ENCODE peak calls at places on chromosomes 11 and 22, in ten cellular contexts. W is BJ, J is AG10803, O is cardiac muscle cell, E is heart left ventricle, M is WTC11, S is HFFc6, L is heart right ventricle, Q is mucosa of descending colon, V is choroid plexus epithelial cell. G is an unnamed sample.

GRCh38 chr11:126468102-126468521 is 112.6 kb downstream of the ST3GAL4 start:
- DNase-seq in W (no peak), J (no peak), O (no peak), E (no peak), M (no peak), S (no peak), L (no peak), Q (no peak), V (peak), G (no peak)

GRCh38 chr11:69173925-69174591 is 18.3 kb downstream of the SMIM38 start:
- DNase-seq in W (peak), J (peak), O (peak), E (no peak), M (no peak), S (peak), L (no peak), Q (no peak), V (no peak), G (no peak)

GRCh38 chr11:10735532-10736465 is 15.2 kb upstream of the CTR9 start:
- DNase-seq in W (peak), J (peak), O (peak), E (peak), M (peak), S (peak), L (peak), Q (peak), V (peak), G (peak)

GRCh38 chr11:65640483-65641207 is 2.7 kb downstream of the SIPA1 start:
- DNase-seq in W (no peak), J (no peak), O (no peak), E (peak), M (no peak), S (no peak), L (peak), Q (peak), V (no peak), G (peak)

GRCh38 chr22:29030618-29031235 is 30.9 kb downstream of the C22orf31 start:
- DNase-seq in W (no peak), J (peak), O (peak), E (peak), M (peak), S (peak), L (peak), Q (peak), V (peak), G (peak)

GRCh38 chr11:103546236-103546635 is 437.0 kb downstream of the DYNC2H1 start:
- DNase-seq in W (no peak), J (peak), O (no peak), E (no peak), M (no peak), S (peak), L (no peak), Q (no peak), V (peak), G (no peak)

GRCh38 chr11:77724639-77725038 is 87.0 kb upstream of the CLNS1A start:
- DNase-seq in W (no peak), J (no peak), O (no peak), E (no peak), M (no peak), S (no peak), L (no peak), Q (no peak), V (peak), G (no peak)

GRCh38 chr11:72637926-72638325 is 36.3 kb downstream of the PDE2A start:
- DNase-seq in W (no peak), J (no peak), O (no peak), E (no peak), M (no peak), S (no peak), L (no peak), Q (no peak), V (no peak), G (no peak)

GRCh38 chr22:35620624-35621245 is 3.6 kb upstream of the MB start:
- DNase-seq in W (no peak), J (peak), O (peak), E (peak), M (no peak), S (peak), L (peak), Q (no peak), V (peak), G (no peak)

GRCh38 chr11:2518983-2519340 is 74.2 kb downstream of the KCNQ1 start:
- DNase-seq in W (no peak), J (no peak), O (no peak), E (peak), M (peak), S (no peak), L (no peak), Q (no peak), V (no peak), G (peak)

GRCh38 chr11:65355013-65355775 is 643 bp downstream of the TIGD3 start:
- DNase-seq in W (no peak), J (no peak), O (no peak), E (no peak), M (peak), S (no peak), L (peak), Q (peak), V (no peak), G (no peak)

GRCh38 chr11:63941901-63942300 is 3.1 kb downstream of the NAA40 start:
- DNase-seq in W (no peak), J (no peak), O (no peak), E (no peak), M (no peak), S (no peak), L (no peak), Q (no peak), V (no peak), G (no peak)

GRCh38 chr11:118911880-118912741 is 13.6 kb downstream of the BCL9L start:
- DNase-seq in W (peak), J (peak), O (peak), E (peak), M (peak), S (peak), L (peak), Q (peak), V (peak), G (no peak)

GRCh38 chr11:77776455-77776854 is 44.1 kb downstream of the RSF1 start:
- DNase-seq in W (no peak), J (no peak), O (peak), E (no peak), M (no peak), S (peak), L (no peak), Q (no peak), V (peak), G (no peak)

GRCh38 chr11:65560555-65561418 is 2.6 kb upstream of the LTBP3 start:
- DNase-seq in W (no peak), J (no peak), O (peak), E (peak), M (peak), S (no peak), L (peak), Q (peak), V (peak), G (peak)

GRCh38 chr22:50298937-50299656 is 8.3 kb downstream of the PLXNB2 start:
- DNase-seq in W (no peak), J (peak), O (no peak), E (peak), M (no peak), S (no peak), L (peak), Q (no peak), V (no peak), G (peak)

GRCh38 chr11:76236092-76237026 is 30.1 kb upstream of the WNT11 start:
- DNase-seq in W (no peak), J (peak), O (peak), E (peak), M (peak), S (peak), L (no peak), Q (peak), V (peak), G (peak)

GRCh38 chr22:35312198-35313059 is 12.7 kb downstream of the TOM1 start:
- DNase-seq in W (no peak), J (peak), O (no peak), E (peak), M (no peak), S (peak), L (no peak), Q (peak), V (peak), G (no peak)

GRCh38 chr11:95968585-95968984 is 44.7 kb upstream of the MTMR2 start:
- DNase-seq in W (no peak), J (no peak), O (peak), E (no peak), M (no peak), S (peak), L (no peak), Q (no peak), V (peak), G (no peak)

GRCh38 chr11:68212421-68213134 is 518 bp downstream of the KMT5B start:
- DNase-seq in W (no peak), J (peak), O (peak), E (peak), M (peak), S (peak), L (peak), Q (peak), V (peak), G (peak)

GRCh38 chr22:34841321-34841901 is 224.5 kb upstream of the ISX start:
- DNase-seq in W (no peak), J (peak), O (no peak), E (no peak), M (no peak), S (no peak), L (no peak), Q (no peak), V (no peak), G (no peak)

GRCh38 chr11:27296406-27296994 is 66.5 kb downstream of the CCDC34 start:
- DNase-seq in W (no peak), J (peak), O (peak), E (no peak), M (no peak), S (peak), L (no peak), Q (peak), V (peak), G (no peak)

GRCh38 chr22:29623059-29623458 is 19.6 kb downstream of the NF2 start:
- DNase-seq in W (no peak), J (no peak), O (no peak), E (no peak), M (no peak), S (no peak), L (no peak), Q (no peak), V (no peak), G (no peak)

GRCh38 chr11:99370557-99371200 is 349.9 kb downstream of the CNTN5 start:
- DNase-seq in W (no peak), J (peak), O (peak), E (peak), M (peak), S (peak), L (peak), Q (peak), V (peak), G (no peak)

GRCh38 chr11:106507645-106508306 is 430.3 kb downstream of the AASDHPPT start:
- DNase-seq in W (no peak), J (no peak), O (no peak), E (no peak), M (no peak), S (no peak), L (no peak), Q (no peak), V (no peak), G (no peak)

DNA sequence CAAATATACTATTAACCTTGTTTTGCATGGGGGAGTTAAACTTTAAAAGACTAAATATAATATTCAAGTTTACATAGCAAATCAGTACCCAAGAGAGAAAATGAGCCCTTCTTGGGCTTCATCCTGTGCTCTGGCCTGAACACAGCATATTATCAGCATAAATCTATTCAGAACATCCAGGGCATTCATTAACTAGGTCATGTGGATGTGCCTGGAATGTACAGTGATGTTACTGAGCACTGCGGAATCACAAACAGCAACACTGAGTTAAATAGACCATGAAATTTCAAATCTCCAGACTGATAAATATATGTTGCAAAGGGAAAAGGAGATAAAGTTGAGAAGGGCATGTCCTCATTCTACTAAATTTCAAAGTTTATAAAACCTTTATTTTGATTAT is 426.4 kb downstream of the AASDHPPT start:
- DNase-seq in W (no peak), J (peak), O (peak), E (no peak), M (no peak), S (no peak), L (no peak), Q (no peak), V (peak), G (no peak)
- TF ChIP-seq CTCF in W (no peak), J (no peak), O (no peak), E (no peak), M (no peak), S (no peak), L (no peak), Q (no peak), V (no peak), G (no peak)

GRCh38 chr11:70381350-70381749 is 17.0 kb upstream of the CTTN start:
- DNase-seq in W (no peak), J (no peak), O (no peak), E (no peak), M (no peak), S (no peak), L (no peak), Q (no peak), V (no peak), G (no peak)

GRCh38 chr11:70384486-70385152 is 13.7 kb upstream of the CTTN start:
- DNase-seq in W (no peak), J (no peak), O (no peak), E (no peak), M (no peak), S (no peak), L (no peak), Q (no peak), V (no peak), G (no peak)

GRCh38 chr11:70378506-70379134 is 19.7 kb upstream of the CTTN start:
- DNase-seq in W (no peak), J (no peak), O (no peak), E (no peak), M (no peak), S (no peak), L (no peak), Q (no peak), V (no peak), G (no peak)

GRCh38 chr11:70383664-70384395 is 14.5 kb upstream of the CTTN start:
- DNase-seq in W (no peak), J (peak), O (no peak), E (no peak), M (no peak), S (no peak), L (no peak), Q (no peak), V (no peak), G (no peak)

GRCh38 chr11:70381872-70382842 is 16.2 kb upstream of the CTTN start:
- DNase-seq in W (peak), J (peak), O (peak), E (no peak), M (no peak), S (peak), L (no peak), Q (no peak), V (peak), G (no peak)
- TF ChIP-seq CTCF in W (peak), J (peak), O (no peak), E (no peak), M (no peak), S (peak), L (no peak), Q (no peak), V (peak), G (no peak)

DNA sequence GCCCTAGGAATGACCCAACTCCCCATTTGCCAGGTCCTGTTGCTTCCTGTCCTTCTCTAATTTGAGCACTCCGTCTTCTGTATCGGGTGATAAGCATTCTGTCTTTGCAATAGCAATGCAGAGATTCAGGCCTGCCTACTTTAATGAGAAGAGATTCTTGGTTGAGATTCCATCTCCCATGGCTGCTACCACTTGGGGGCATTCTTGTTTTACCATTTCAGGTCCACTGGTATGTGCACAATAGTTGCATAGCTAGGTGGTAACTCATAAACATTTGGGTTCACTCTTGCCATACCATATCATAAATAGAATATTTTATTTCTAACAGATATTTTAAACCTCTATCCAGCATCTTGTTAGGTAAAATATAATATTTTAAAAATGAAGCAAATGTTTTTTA is 34.4 kb upstream of the CALCB start:
- DNase-seq in W (no peak), J (peak), O (peak), E (no peak), M (no peak), S (peak), L (no peak), Q (no peak), V (peak), G (no peak)
- TF ChIP-seq CTCF in W (no peak), J (peak), O (no peak), E (no peak), M (no peak), S (peak), L (no peak), Q (no peak), V (peak), G (no peak)

DNA sequence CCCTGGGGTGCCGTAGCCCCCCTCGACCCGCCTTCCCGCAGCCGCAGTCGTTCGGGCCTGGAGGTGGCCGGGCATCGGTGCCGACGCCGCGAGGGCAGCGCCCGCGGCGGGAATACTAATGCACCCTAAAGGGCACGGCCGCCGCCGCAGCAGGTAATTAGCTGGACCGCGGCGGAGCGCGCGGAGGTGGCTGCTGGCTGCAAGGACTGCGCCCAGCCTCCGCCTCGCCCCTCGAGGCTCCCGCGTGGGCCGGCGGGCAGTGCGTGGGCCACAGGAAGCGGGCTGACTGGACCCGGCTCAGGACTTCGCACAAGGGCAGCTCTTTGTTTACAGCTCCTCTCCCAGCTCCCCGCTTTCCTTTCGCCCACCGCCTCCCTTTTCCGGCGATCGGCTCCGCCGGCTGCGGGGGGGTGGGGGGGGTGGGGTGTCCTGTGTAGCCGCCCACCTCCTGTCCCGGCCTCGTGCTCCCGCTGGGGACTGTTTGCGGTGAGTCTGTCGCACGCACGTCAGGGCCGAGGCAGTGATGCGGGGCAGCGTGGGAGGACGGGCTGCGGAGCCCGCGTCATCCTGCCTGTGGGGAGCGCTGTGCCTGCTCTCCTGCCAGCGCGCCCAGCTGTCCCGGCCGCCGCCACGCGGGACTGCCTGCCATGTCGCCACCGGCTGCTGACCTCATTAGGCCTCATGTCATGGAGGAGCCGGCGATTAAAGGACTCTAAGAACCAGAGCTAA is 53.2 kb downstream of the GRIK4 start:
- DNase-seq in W (no peak), J (peak), O (peak), E (peak), M (peak), S (peak), L (peak), Q (no peak), V (peak), G (no peak)
- TF ChIP-seq CTCF in W (no peak), J (peak), O (peak), E (no peak), M (no peak), S (peak), L (no peak), Q (no peak), V (peak), G (no peak)

GRCh38 chr22:17835256-17835655 is 61.0 kb upstream of the BID start:
- DNase-seq in W (no peak), J (no peak), O (no peak), E (no peak), M (no peak), S (no peak), L (no peak), Q (no peak), V (no peak), G (no peak)

GRCh38 chr22:17838180-17838865 is 64.1 kb upstream of the BID start:
- DNase-seq in W (no peak), J (no peak), O (no peak), E (no peak), M (no peak), S (no peak), L (no peak), Q (no peak), V (no peak), G (no peak)

GRCh38 chr22:17841836-17842235 is 67.6 kb upstream of the BID start:
- DNase-seq in W (no peak), J (no peak), O (no peak), E (no peak), M (no peak), S (no peak), L (no peak), Q (no peak), V (no peak), G (no peak)

GRCh38 chr22:17832665-17833064 is 58.4 kb upstream of the BID start:
- DNase-seq in W (no peak), J (no peak), O (no peak), E (peak), M (no peak), S (no peak), L (peak), Q (peak), V (no peak), G (no peak)

DNA sequence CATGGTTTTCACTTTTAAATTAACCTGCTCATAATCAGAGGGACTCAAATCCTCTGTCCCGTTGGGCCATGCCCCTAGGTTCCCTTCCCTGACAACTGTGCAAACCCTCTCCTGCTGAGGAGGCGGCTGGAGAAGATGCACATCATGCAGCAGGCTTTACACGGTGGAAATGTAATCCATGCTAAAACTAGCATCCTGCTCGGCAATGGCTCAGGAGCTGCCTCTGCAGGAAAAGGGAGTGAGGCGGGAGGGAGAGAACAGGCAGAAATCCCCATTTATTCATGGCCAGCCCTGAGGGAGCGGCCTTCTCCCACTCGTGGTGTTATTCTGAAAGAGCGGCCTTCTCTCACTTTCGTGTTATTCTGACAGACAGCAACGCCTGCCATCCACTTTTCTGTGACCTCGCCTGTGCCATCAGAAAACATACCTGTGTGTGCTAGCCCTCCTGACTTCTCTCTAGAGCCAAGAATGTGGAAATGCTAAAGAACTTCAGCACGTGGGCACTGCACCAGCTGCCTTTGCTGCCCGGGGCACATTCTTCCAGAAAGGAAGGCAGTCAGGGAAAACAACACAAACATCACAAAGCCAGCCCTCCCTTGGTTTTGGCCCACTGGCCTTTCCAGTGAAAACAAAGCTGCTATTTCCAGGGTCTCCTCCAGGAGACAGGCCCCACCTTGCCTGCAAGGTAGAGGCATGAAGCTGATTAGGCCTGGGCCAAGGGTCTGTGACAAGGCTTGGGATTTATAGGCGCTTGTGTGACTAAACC is 62.9 kb upstream of the BID start:
- DNase-seq in W (no peak), J (no peak), O (no peak), E (no peak), M (no peak), S (no peak), L (no peak), Q (no peak), V (peak), G (peak)
- TF ChIP-seq CTCF in W (no peak), J (no peak), O (no peak), E (no peak), M (no peak), S (no peak), L (no peak), Q (no peak), V (no peak), G (no peak)

GRCh38 chr11:92740251-92740650 is 229.2 kb upstream of the MTNR1B start:
- DNase-seq in W (no peak), J (no peak), O (no peak), E (no peak), M (no peak), S (no peak), L (no peak), Q (no peak), V (no peak), G (no peak)

GRCh38 chr11:92739020-92739419 is 230.4 kb upstream of the MTNR1B start:
- DNase-seq in W (peak), J (peak), O (peak), E (no peak), M (no peak), S (no peak), L (no peak), Q (no peak), V (peak), G (no peak)

GRCh38 chr11:92738281-92738680 is 231.2 kb upstream of the MTNR1B start:
- DNase-seq in W (no peak), J (peak), O (peak), E (no peak), M (no peak), S (no peak), L (no peak), Q (no peak), V (no peak), G (no peak)

GRCh38 chr11:92735039-92735438 is 234.4 kb upstream of the MTNR1B start:
- DNase-seq in W (no peak), J (no peak), O (peak), E (no peak), M (no peak), S (no peak), L (no peak), Q (no peak), V (peak), G (no peak)
- TF ChIP-seq CTCF in W (peak), J (peak), O (peak), E (peak), M (no peak), S (peak), L (peak), Q (no peak), V (peak), G (no peak)

G was measured in stomach.